ENCODE peak calls at places on chromosome 14, in nine cellular contexts. X is hippocampal formation, E is mammary epithelial cell, J is hepatic stellate cell, H is A172, L is A549, U is GM13977, V is H9, F is HEK293T. I is an unnamed sample.

GRCh38 chr14:79011091-79011919 is 841.1 kb downstream of the NRXN3 start:
- DNase-seq in X (no peak), E (peak), J (peak), H (peak), L (peak), U (peak), V (peak), F (peak), I (peak)

GRCh38 chr14:24366664-24367505 is 1.1 kb upstream of the NFATC4 start:
- DNase-seq in X (no peak), E (peak), J (peak), H (no peak), L (peak), U (peak), V (peak), F (peak), I (peak)

GRCh38 chr14:59415836-59416620 is 49.2 kb downstream of the GPR135 start:
- DNase-seq in X (no peak), E (no peak), J (no peak), H (no peak), L (no peak), U (no peak), V (no peak), F (no peak), I (no peak)

GRCh38 chr14:51410846-51411245 is 170.8 kb downstream of the TMX1 start:
- DNase-seq in X (no peak), E (no peak), J (no peak), H (no peak), L (no peak), U (no peak), V (no peak), F (no peak), I (no peak)

GRCh38 chr14:23005451-23005850 is 4.5 kb downstream of the C14orf93 start:
- DNase-seq in X (no peak), E (no peak), J (no peak), H (no peak), L (no peak), U (no peak), V (no peak), F (no peak), I (no peak)

GRCh38 chr14:48967419-48967818 is 618.8 kb downstream of the RPS29 start:
- DNase-seq in X (no peak), E (no peak), J (no peak), H (no peak), L (no peak), U (no peak), V (no peak), F (no peak), I (no peak)

GRCh38 chr14:68695326-68695768 is 97.5 kb downstream of the ZFP36L1 start:
- DNase-seq in X (no peak), E (peak), J (peak), H (peak), L (peak), U (peak), V (no peak), F (no peak), I (no peak)

GRCh38 chr14:89681086-89682018 is 264.3 kb upstream of the FOXN3 start:
- DNase-seq in X (peak), E (no peak), J (no peak), H (no peak), L (no peak), U (peak), V (no peak), F (no peak), I (no peak)

GRCh38 chr14:97224016-97224415 is 426.8 kb downstream of the VRK1 start:
- DNase-seq in X (no peak), E (no peak), J (no peak), H (no peak), L (no peak), U (no peak), V (no peak), F (no peak), I (peak)

GRCh38 chr14:67492538-67492937 is 4.0 kb upstream of the TMEM229B start:
- DNase-seq in X (no peak), E (no peak), J (no peak), H (no peak), L (no peak), U (no peak), V (no peak), F (no peak), I (no peak)

GRCh38 chr14:50875359-50876090 is 3.7 kb downstream of the ABHD12B start:
- DNase-seq in X (no peak), E (no peak), J (peak), H (no peak), L (no peak), U (peak), V (no peak), F (no peak), I (no peak)

GRCh38 chr14:101122114-101122854 is 218.8 kb upstream of the RTL1 start:
- DNase-seq in X (no peak), E (no peak), J (no peak), H (no peak), L (no peak), U (no peak), V (no peak), F (no peak), I (no peak)

GRCh38 chr14:32933943-32934890 is 4.5 kb upstream of the NPAS3 start:
- DNase-seq in X (peak), E (peak), J (no peak), H (peak), L (no peak), U (peak), V (peak), F (peak), I (peak)

GRCh38 chr14:26286806-26287205 is 311.0 kb downstream of the NOVA1 start:
- DNase-seq in X (no peak), E (no peak), J (no peak), H (no peak), L (peak), U (no peak), V (no peak), F (no peak), I (peak)

GRCh38 chr14:23566782-23567185 is 807 bp downstream of the AP1G2 start:
- DNase-seq in X (no peak), E (no peak), J (peak), H (no peak), L (peak), U (no peak), V (no peak), F (no peak), I (no peak)

GRCh38 chr14:74979029-74979428 is 23.6 kb upstream of the PGF start:
- DNase-seq in X (no peak), E (no peak), J (no peak), H (no peak), L (no peak), U (no peak), V (no peak), F (no peak), I (no peak)

GRCh38 chr14:92039073-92039719 is 663 bp downstream of the TRIP11 start:
- DNase-seq in X (peak), E (peak), J (peak), H (peak), L (peak), U (peak), V (peak), F (peak), I (peak)

GRCh38 chr14:73255693-73256225 is 18.5 kb downstream of the PAPLN start:
- DNase-seq in X (no peak), E (no peak), J (no peak), H (no peak), L (no peak), U (no peak), V (no peak), F (no peak), I (no peak)

GRCh38 chr14:49892301-49892635 is 614 bp upstream of the ARF6 start:
- DNase-seq in X (peak), E (peak), J (peak), H (peak), L (peak), U (peak), V (no peak), F (peak), I (peak)

GRCh38 chr14:67653651-67654280 is 20.7 kb downstream of the VTI1B start:
- DNase-seq in X (no peak), E (no peak), J (no peak), H (no peak), L (no peak), U (no peak), V (no peak), F (no peak), I (no peak)

GRCh38 chr14:99742509-99743487 is 50.4 kb upstream of the EML1 start:
- DNase-seq in X (no peak), E (no peak), J (no peak), H (no peak), L (no peak), U (no peak), V (no peak), F (no peak), I (no peak)

GRCh38 chr14:104602315-104602932 is 2.1 kb downstream of the TMEM179 start:
- DNase-seq in X (no peak), E (no peak), J (no peak), H (no peak), L (no peak), U (no peak), V (no peak), F (no peak), I (no peak)

GRCh38 chr14:54893151-54893760 is 9.4 kb downstream of the GCH1 start:
- DNase-seq in X (no peak), E (peak), J (peak), H (peak), L (peak), U (peak), V (no peak), F (peak), I (peak)

GRCh38 chr14:104865069-104865630 is at the start of gene CEP170B:
- DNase-seq in X (no peak), E (peak), J (peak), H (no peak), L (peak), U (peak), V (peak), F (peak), I (peak)

GRCh38 chr14:106790189-106791036 is 1264.0 kb downstream of the TMEM121 start:
- DNase-seq in X (no peak), E (peak), J (no peak), H (peak), L (peak), U (peak), V (no peak), F (peak), I (no peak)

GRCh38 chr14:54686219-54686870 is 119.4 kb downstream of the SAMD4A start:
- DNase-seq in X (peak), E (no peak), J (peak), H (peak), L (peak), U (no peak), V (no peak), F (no peak), I (no peak)

GRCh38 chr14:102655154-102655553 is 62.7 kb downstream of the RCOR1 start:
- DNase-seq in X (no peak), E (peak), J (peak), H (peak), L (peak), U (no peak), V (no peak), F (no peak), I (no peak)

GRCh38 chr14:52325126-52325525 is 11.0 kb downstream of the PTGER2 start:
- DNase-seq in X (no peak), E (peak), J (no peak), H (no peak), L (no peak), U (peak), V (no peak), F (no peak), I (no peak)

GRCh38 chr14:103260629-103261124 is 73.4 kb upstream of the EIF5 start:
- DNase-seq in X (no peak), E (peak), J (peak), H (peak), L (peak), U (no peak), V (no peak), F (no peak), I (peak)

GRCh38 chr14:69043007-69043444 is 63.9 kb upstream of the ACTN1 start:
- DNase-seq in X (no peak), E (no peak), J (no peak), H (no peak), L (no peak), U (no peak), V (no peak), F (no peak), I (peak)

GRCh38 chr14:53929871-53930685 is 26.5 kb downstream of the BMP4 start:
- DNase-seq in X (no peak), E (peak), J (no peak), H (no peak), L (peak), U (peak), V (peak), F (no peak), I (peak)

GRCh38 chr14:90632451-90632850 is 183.8 kb downstream of the TTC7B start:
- DNase-seq in X (no peak), E (no peak), J (no peak), H (no peak), L (no peak), U (no peak), V (no peak), F (no peak), I (no peak)

GRCh38 chr14:54447231-54447692 is 6.1 kb upstream of the CNIH1 start:
- DNase-seq in X (no peak), E (peak), J (no peak), H (no peak), L (peak), U (no peak), V (no peak), F (no peak), I (no peak)

I was measured in left kidney.